ENCODE peak calls at places on chromosomes 16 and 17, in four cellular contexts. S is tibial nerve, V is GM10248, L is kidney glomerular epithelial cell. Y is an unnamed sample.

GRCh38 chr17:59807892-59808509 is 84.7 kb downstream of the TUBD1 start:
- DNase-seq in S (no peak), V (no peak), L (no peak), Y (no peak)

GRCh38 chr17:5832886-5833285 is 237.3 kb upstream of the WSCD1 start:
- DNase-seq in S (no peak), V (no peak), L (peak; percentile 81), Y (no peak)

GRCh38 chr16:58459344-58460218 is 40.4 kb upstream of the NDRG4 start:
- DNase-seq in S (no peak), V (no peak), L (no peak), Y (no peak)

GRCh38 chr17:7438050-7438614 is 1.2 kb upstream of the FGF11 start:
- DNase-seq in S (peak; percentile 50), V (peak; percentile 52), L (no peak), Y (peak; percentile 82)

GRCh38 chr17:77147357-77147801 is 6.6 kb downstream of the SEC14L1 start:
- DNase-seq in S (no peak), V (peak; percentile 48), L (no peak), Y (no peak)

GRCh38 chr17:37792787-37793186 is 47.9 kb upstream of the HNF1B start:
- DNase-seq in S (no peak), V (no peak), L (peak; percentile 90), Y (no peak)

GRCh38 chr16:74253146-74253545 is 43.5 kb upstream of the PSMD7 start:
- DNase-seq in S (no peak), V (no peak), L (no peak), Y (no peak)

GRCh38 chr17:79982986-79983385 is 52.7 kb downstream of the TBC1D16 start:
- DNase-seq in S (no peak), V (no peak), L (no peak), Y (no peak)

GRCh38 chr17:75572713-75573539 is 14.7 kb upstream of the MYO15B start:
- DNase-seq in S (no peak), V (no peak), L (no peak), Y (no peak)

GRCh38 chr16:83300326-83300725 is 507.5 kb upstream of the HSBP1 start:
- DNase-seq in S (no peak), V (no peak), L (no peak), Y (no peak)

GRCh38 chr17:40060887-40061480 is 1.8 kb upstream of the THRA start:
- DNase-seq in S (no peak), V (no peak), L (no peak), Y (peak; percentile 3)

GRCh38 chr17:5793899-5794298 is 209.6 kb upstream of the NLRP1 start:
- DNase-seq in S (no peak), V (no peak), L (no peak), Y (no peak)

GRCh38 chr16:75420987-75421819 is 12.1 kb downstream of the CFDP1 start:
- DNase-seq in S (peak; percentile 30), V (no peak), L (peak; percentile 77), Y (peak; percentile 82)

GRCh38 chr16:11632455-11632921 is 35.8 kb upstream of the SNN start:
- DNase-seq in S (peak; percentile 51), V (no peak), L (peak; percentile 67), Y (peak; percentile 58)

GRCh38 chr16:62478903-62479458 is 442.7 kb upstream of the CDH8 start:
- DNase-seq in S (no peak), V (no peak), L (no peak), Y (no peak)

GRCh38 chr16:85555549-85556455 is 57.3 kb upstream of the GSE1 start:
- DNase-seq in S (peak; percentile 33), V (peak; percentile 48), L (no peak), Y (peak; percentile 49)

GRCh38 chr16:19583665-19584300 is 28.3 kb downstream of the VPS35L start:
- DNase-seq in S (no peak), V (no peak), L (peak; percentile 23), Y (peak; percentile 23)

Y was measured in heart right ventricle.